ENCODE peak calls at places on chromosomes 1 and 21, in four cellular contexts. One of them, this sample, is unnamed.

GRCh38 chr1:114113801-114114750 is 39.6 kb downstream of the SYT6 start:
- ATAC-seq in right cardiac atrium: peak
- ATAC-seq in right lobe of liver: peak
- ATAC-seq in stimulated activated effector memory CD8-positive, alpha-beta T cell treated with anti-CD3 and anti-CD28 coated beads, Interleukin-12 subunit alpha, Interleukin-12 subunit beta, amount 100 ng/mL, for 72 hours: peak
- ATAC-seq in this sample: no peak

GRCh38 chr1:184425449-184426277 is 38.8 kb downstream of the C1orf21 start:
- ATAC-seq in right cardiac atrium: peak
- ATAC-seq in right lobe of liver: no peak
- ATAC-seq in stimulated activated effector memory CD8-positive, alpha-beta T cell treated with anti-CD3 and anti-CD28 coated beads, Interleukin-12 subunit alpha, Interleukin-12 subunit beta, amount 100 ng/mL, for 72 hours: no peak
- ATAC-seq in this sample: no peak

GRCh38 chr1:89489037-89489729 is 35.4 kb upstream of the LRRC8B start:
- ATAC-seq in right cardiac atrium: no peak
- ATAC-seq in right lobe of liver: no peak
- ATAC-seq in stimulated activated effector memory CD8-positive, alpha-beta T cell treated with anti-CD3 and anti-CD28 coated beads, Interleukin-12 subunit alpha, Interleukin-12 subunit beta, amount 100 ng/mL, for 72 hours: no peak
- ATAC-seq in this sample: no peak

GRCh38 chr1:18597159-18598042 is 33.2 kb upstream of the PAX7 start:
- ATAC-seq in right cardiac atrium: peak
- ATAC-seq in right lobe of liver: peak
- ATAC-seq in stimulated activated effector memory CD8-positive, alpha-beta T cell treated with anti-CD3 and anti-CD28 coated beads, Interleukin-12 subunit alpha, Interleukin-12 subunit beta, amount 100 ng/mL, for 72 hours: peak
- ATAC-seq in this sample: peak

GRCh38 chr1:16409536-16410152 is 27.6 kb downstream of the SPATA21 start:
- ATAC-seq in right cardiac atrium: no peak
- ATAC-seq in right lobe of liver: no peak
- ATAC-seq in stimulated activated effector memory CD8-positive, alpha-beta T cell treated with anti-CD3 and anti-CD28 coated beads, Interleukin-12 subunit alpha, Interleukin-12 subunit beta, amount 100 ng/mL, for 72 hours: no peak
- ATAC-seq in this sample: peak

GRCh38 chr1:240602189-240602588 is 9.8 kb downstream of the GREM2 start:
- ATAC-seq in right cardiac atrium: no peak
- ATAC-seq in right lobe of liver: no peak
- ATAC-seq in stimulated activated effector memory CD8-positive, alpha-beta T cell treated with anti-CD3 and anti-CD28 coated beads, Interleukin-12 subunit alpha, Interleukin-12 subunit beta, amount 100 ng/mL, for 72 hours: no peak
- ATAC-seq in this sample: no peak

GRCh38 chr1:230069813-230070212 is 2.8 kb downstream of the GALNT2 start:
- ATAC-seq in right cardiac atrium: no peak
- ATAC-seq in right lobe of liver: peak
- ATAC-seq in stimulated activated effector memory CD8-positive, alpha-beta T cell treated with anti-CD3 and anti-CD28 coated beads, Interleukin-12 subunit alpha, Interleukin-12 subunit beta, amount 100 ng/mL, for 72 hours: no peak
- ATAC-seq in this sample: no peak

GRCh38 chr21:10627316-10627863 is 106.0 kb downstream of the TPTE start:
- ATAC-seq in right cardiac atrium: no peak
- ATAC-seq in right lobe of liver: no peak
- ATAC-seq in stimulated activated effector memory CD8-positive, alpha-beta T cell treated with anti-CD3 and anti-CD28 coated beads, Interleukin-12 subunit alpha, Interleukin-12 subunit beta, amount 100 ng/mL, for 72 hours: no peak
- ATAC-seq in this sample: no peak

GRCh38 chr1:93659805-93660479 is 21.7 kb downstream of the BCAR3 start:
- ATAC-seq in right cardiac atrium: peak
- ATAC-seq in right lobe of liver: peak
- ATAC-seq in stimulated activated effector memory CD8-positive, alpha-beta T cell treated with anti-CD3 and anti-CD28 coated beads, Interleukin-12 subunit alpha, Interleukin-12 subunit beta, amount 100 ng/mL, for 72 hours: no peak
- ATAC-seq in this sample: no peak

GRCh38 chr1:183567584-183567983 is 22.7 kb downstream of the NCF2 start:
- ATAC-seq in right cardiac atrium: no peak
- ATAC-seq in right lobe of liver: peak
- ATAC-seq in stimulated activated effector memory CD8-positive, alpha-beta T cell treated with anti-CD3 and anti-CD28 coated beads, Interleukin-12 subunit alpha, Interleukin-12 subunit beta, amount 100 ng/mL, for 72 hours: peak
- ATAC-seq in this sample: no peak

GRCh38 chr21:19810779-19811178 is 1187.4 kb upstream of the NCAM2 start:
- ATAC-seq in right cardiac atrium: no peak
- ATAC-seq in right lobe of liver: no peak
- ATAC-seq in stimulated activated effector memory CD8-positive, alpha-beta T cell treated with anti-CD3 and anti-CD28 coated beads, Interleukin-12 subunit alpha, Interleukin-12 subunit beta, amount 100 ng/mL, for 72 hours: no peak
- ATAC-seq in this sample: no peak

GRCh38 chr21:43930074-43930847 is 65.2 kb downstream of the AGPAT3 start:
- ATAC-seq in right cardiac atrium: no peak
- ATAC-seq in right lobe of liver: no peak
- ATAC-seq in stimulated activated effector memory CD8-positive, alpha-beta T cell treated with anti-CD3 and anti-CD28 coated beads, Interleukin-12 subunit alpha, Interleukin-12 subunit beta, amount 100 ng/mL, for 72 hours: peak
- ATAC-seq in this sample: no peak

GRCh38 chr1:112532074-112532473 is 23.3 kb downstream of the WNT2B start:
- ATAC-seq in right cardiac atrium: peak
- ATAC-seq in right lobe of liver: no peak
- ATAC-seq in stimulated activated effector memory CD8-positive, alpha-beta T cell treated with anti-CD3 and anti-CD28 coated beads, Interleukin-12 subunit alpha, Interleukin-12 subunit beta, amount 100 ng/mL, for 72 hours: no peak
- ATAC-seq in this sample: no peak

GRCh38 chr1:12001996-12002493 is 17.3 kb upstream of the MIIP start:
- ATAC-seq in right cardiac atrium: peak
- ATAC-seq in right lobe of liver: peak
- ATAC-seq in stimulated activated effector memory CD8-positive, alpha-beta T cell treated with anti-CD3 and anti-CD28 coated beads, Interleukin-12 subunit alpha, Interleukin-12 subunit beta, amount 100 ng/mL, for 72 hours: no peak
- ATAC-seq in this sample: peak

GRCh38 chr21:33808715-33809367 is 106.8 kb downstream of the ATP5PO start:
- ATAC-seq in right cardiac atrium: no peak
- ATAC-seq in right lobe of liver: peak
- ATAC-seq in stimulated activated effector memory CD8-positive, alpha-beta T cell treated with anti-CD3 and anti-CD28 coated beads, Interleukin-12 subunit alpha, Interleukin-12 subunit beta, amount 100 ng/mL, for 72 hours: no peak
- ATAC-seq in this sample: no peak

GRCh38 chr1:89822109-89822962 is 1.5 kb downstream of the LRRC8D start:
- ATAC-seq in right cardiac atrium: no peak
- ATAC-seq in right lobe of liver: no peak
- ATAC-seq in stimulated activated effector memory CD8-positive, alpha-beta T cell treated with anti-CD3 and anti-CD28 coated beads, Interleukin-12 subunit alpha, Interleukin-12 subunit beta, amount 100 ng/mL, for 72 hours: no peak
- ATAC-seq in this sample: no peak

GRCh38 chr1:88730995-88731394 is 46.9 kb downstream of the PKN2 start:
- ATAC-seq in right cardiac atrium: no peak
- ATAC-seq in right lobe of liver: peak
- ATAC-seq in stimulated activated effector memory CD8-positive, alpha-beta T cell treated with anti-CD3 and anti-CD28 coated beads, Interleukin-12 subunit alpha, Interleukin-12 subunit beta, amount 100 ng/mL, for 72 hours: no peak
- ATAC-seq in this sample: no peak

GRCh38 chr1:39082811-39083576 is 56.8 kb downstream of the NDUFS5 start:
- ATAC-seq in right cardiac atrium: no peak
- ATAC-seq in right lobe of liver: no peak
- ATAC-seq in stimulated activated effector memory CD8-positive, alpha-beta T cell treated with anti-CD3 and anti-CD28 coated beads, Interleukin-12 subunit alpha, Interleukin-12 subunit beta, amount 100 ng/mL, for 72 hours: no peak
- ATAC-seq in this sample: no peak

GRCh38 chr1:89701746-89702241 is 68.9 kb downstream of the LRRC8C start:
- ATAC-seq in right cardiac atrium: peak
- ATAC-seq in right lobe of liver: no peak
- ATAC-seq in stimulated activated effector memory CD8-positive, alpha-beta T cell treated with anti-CD3 and anti-CD28 coated beads, Interleukin-12 subunit alpha, Interleukin-12 subunit beta, amount 100 ng/mL, for 72 hours: peak
- ATAC-seq in this sample: peak

GRCh38 chr1:35324486-35324885 is 56.0 kb downstream of the ZMYM4 start:
- ATAC-seq in right cardiac atrium: no peak
- ATAC-seq in right lobe of liver: no peak
- ATAC-seq in stimulated activated effector memory CD8-positive, alpha-beta T cell treated with anti-CD3 and anti-CD28 coated beads, Interleukin-12 subunit alpha, Interleukin-12 subunit beta, amount 100 ng/mL, for 72 hours: no peak
- ATAC-seq in this sample: no peak

GRCh38 chr1:183222909-183223308 is 36.8 kb downstream of the LAMC2 start:
- ATAC-seq in right cardiac atrium: no peak
- ATAC-seq in right lobe of liver: peak
- ATAC-seq in stimulated activated effector memory CD8-positive, alpha-beta T cell treated with anti-CD3 and anti-CD28 coated beads, Interleukin-12 subunit alpha, Interleukin-12 subunit beta, amount 100 ng/mL, for 72 hours: no peak
- ATAC-seq in this sample: no peak

GRCh38 chr1:4462831-4463484 is 191.5 kb upstream of the AJAP1 start:
- ATAC-seq in right cardiac atrium: peak
- ATAC-seq in right lobe of liver: no peak
- ATAC-seq in stimulated activated effector memory CD8-positive, alpha-beta T cell treated with anti-CD3 and anti-CD28 coated beads, Interleukin-12 subunit alpha, Interleukin-12 subunit beta, amount 100 ng/mL, for 72 hours: peak
- ATAC-seq in this sample: no peak

GRCh38 chr21:33747420-33747819 is 105.1 kb downstream of the ITSN1 start:
- ATAC-seq in right cardiac atrium: no peak
- ATAC-seq in right lobe of liver: no peak
- ATAC-seq in stimulated activated effector memory CD8-positive, alpha-beta T cell treated with anti-CD3 and anti-CD28 coated beads, Interleukin-12 subunit alpha, Interleukin-12 subunit beta, amount 100 ng/mL, for 72 hours: no peak
- ATAC-seq in this sample: no peak

GRCh38 chr1:160576866-160577265 is 2.4 kb downstream of the CD84 start:
- ATAC-seq in right cardiac atrium: no peak
- ATAC-seq in right lobe of liver: no peak
- ATAC-seq in stimulated activated effector memory CD8-positive, alpha-beta T cell treated with anti-CD3 and anti-CD28 coated beads, Interleukin-12 subunit alpha, Interleukin-12 subunit beta, amount 100 ng/mL, for 72 hours: peak
- ATAC-seq in this sample: peak